ENCODE peak calls at places on chromosomes 5 and 9, in four cellular contexts. One of them, this sample, is unnamed.
A peak's percentile ranks its signal among the peaks of the same experiment; 100 is the strongest.

GRCh38 chr5:23507278-23507685 is at the start of gene PRDM9:
- DNase-seq in HCT116: no peak
- DNase-seq in K562: peak; percentile 16
- DNase-seq in transverse colon: peak; percentile 10
- DNase-seq in this sample: peak; percentile 80

GRCh38 chr9:911003-911402 is 65.5 kb upstream of the DMRT3 start:
- DNase-seq in HCT116: no peak
- DNase-seq in K562: no peak
- DNase-seq in transverse colon: no peak
- DNase-seq in this sample: no peak

GRCh38 chr9:130530932-130531331 is 48.4 kb upstream of the FUBP3 start:
- DNase-seq in HCT116: no peak
- DNase-seq in K562: no peak
- DNase-seq in transverse colon: no peak
- DNase-seq in this sample: no peak

GRCh38 chr5:172364773-172365172 is 81.2 kb upstream of the UBTD2 start:
- DNase-seq in HCT116: no peak
- DNase-seq in K562: no peak
- DNase-seq in transverse colon: no peak
- DNase-seq in this sample: no peak

GRCh38 chr9:13033959-13034695 is 245.4 kb downstream of the MPDZ start:
- DNase-seq in HCT116: peak; percentile 51
- DNase-seq in K562: peak; percentile 45
- DNase-seq in transverse colon: peak; percentile 48
- DNase-seq in this sample: no peak

GRCh38 chr9:18297532-18297872 is 176.5 kb upstream of the ADAMTSL1 start:
- DNase-seq in HCT116: no peak
- DNase-seq in K562: no peak
- DNase-seq in transverse colon: no peak
- DNase-seq in this sample: no peak

GRCh38 chr5:102380174-102380573 is 84.1 kb upstream of the SLCO4C1 start:
- DNase-seq in HCT116: no peak
- DNase-seq in K562: no peak
- DNase-seq in transverse colon: no peak
- DNase-seq in this sample: no peak

GRCh38 chr5:13250450-13251291 is 693.8 kb downstream of the DNAH5 start:
- DNase-seq in HCT116: no peak
- DNase-seq in K562: peak; percentile 30
- DNase-seq in transverse colon: no peak
- DNase-seq in this sample: no peak

GRCh38 chr9:69412741-69413150 is 87.7 kb downstream of the ENTREP1 start:
- DNase-seq in HCT116: peak; percentile 51
- DNase-seq in K562: peak; percentile 39
- DNase-seq in transverse colon: peak; percentile 25
- DNase-seq in this sample: no peak

GRCh38 chr5:140632366-140633080 is 452 bp downstream of the CD14 start:
- DNase-seq in HCT116: no peak
- DNase-seq in K562: no peak
- DNase-seq in transverse colon: peak; percentile 63
- DNase-seq in this sample: peak; percentile 92

GRCh38 chr5:170606939-170607338 is 103.1 kb downstream of the KCNIP1 start:
- DNase-seq in HCT116: no peak
- DNase-seq in K562: no peak
- DNase-seq in transverse colon: no peak
- DNase-seq in this sample: no peak

GRCh38 chr5:73814234-73814846 is 188.3 kb downstream of the ARHGEF28 start:
- DNase-seq in HCT116: no peak
- DNase-seq in K562: no peak
- DNase-seq in transverse colon: peak; percentile 14
- DNase-seq in this sample: no peak

GRCh38 chr5:90477073-90477472 is 2.4 kb downstream of the POLR3G start:
- DNase-seq in HCT116: no peak
- DNase-seq in K562: no peak
- DNase-seq in transverse colon: no peak
- DNase-seq in this sample: no peak

GRCh38 chr9:13141629-13142028 is 137.9 kb downstream of the MPDZ start:
- DNase-seq in HCT116: no peak
- DNase-seq in K562: no peak
- DNase-seq in transverse colon: no peak
- DNase-seq in this sample: no peak

GRCh38 chr9:94443039-94443722 is 111.7 kb upstream of the PCAT7 start:
- DNase-seq in HCT116: no peak
- DNase-seq in K562: no peak
- DNase-seq in transverse colon: no peak
- DNase-seq in this sample: no peak

GRCh38 chr5:74630387-74631087 is 10.0 kb downstream of the ENC1 start:
- DNase-seq in HCT116: no peak
- DNase-seq in K562: no peak
- DNase-seq in transverse colon: no peak
- DNase-seq in this sample: no peak

GRCh38 chr5:173501922-173502321 is 114.5 kb downstream of the BOD1 start:
- DNase-seq in HCT116: no peak
- DNase-seq in K562: no peak
- DNase-seq in transverse colon: no peak
- DNase-seq in this sample: no peak

GRCh38 chr5:137320056-137321045 is 178.8 kb downstream of the SPOCK1 start:
- DNase-seq in HCT116: peak; percentile 21
- DNase-seq in K562: peak; percentile 43
- DNase-seq in transverse colon: no peak
- DNase-seq in this sample: no peak

GRCh38 chr5:72523960-72524582 is 16.9 kb upstream of the ZNF366 start:
- DNase-seq in HCT116: peak; percentile 67
- DNase-seq in K562: no peak
- DNase-seq in transverse colon: no peak
- DNase-seq in this sample: no peak

GRCh38 chr5:95870105-95870672 is 47.7 kb upstream of the GLRX start:
- DNase-seq in HCT116: no peak
- DNase-seq in K562: no peak
- DNase-seq in transverse colon: no peak
- DNase-seq in this sample: no peak

GRCh38 chr9:7760014-7760415 is 39.6 kb downstream of the DMAC1 start:
- DNase-seq in HCT116: no peak
- DNase-seq in K562: no peak
- DNase-seq in transverse colon: no peak
- DNase-seq in this sample: no peak

GRCh38 chr9:68817079-68817875 is 112.2 kb downstream of the PIP5K1B start:
- DNase-seq in HCT116: no peak
- DNase-seq in K562: no peak
- DNase-seq in transverse colon: no peak
- DNase-seq in this sample: no peak

GRCh38 chr5:69083412-69083811 is 10.4 kb upstream of the SLC30A5 start:
- DNase-seq in HCT116: peak; percentile 47
- DNase-seq in K562: peak; percentile 29
- DNase-seq in transverse colon: peak; percentile 66
- DNase-seq in this sample: no peak

GRCh38 chr9:75053869-75054268 is 25.8 kb upstream of the CARNMT1 start:
- DNase-seq in HCT116: no peak
- DNase-seq in K562: no peak
- DNase-seq in transverse colon: no peak
- DNase-seq in this sample: no peak

GRCh38 chr5:36948041-36948440 is 71.5 kb downstream of the NIPBL start:
- DNase-seq in HCT116: no peak
- DNase-seq in K562: no peak
- DNase-seq in transverse colon: no peak
- DNase-seq in this sample: no peak

GRCh38 chr9:120710110-120710981 is 3.9 kb downstream of the MEGF9 start:
- DNase-seq in HCT116: peak; percentile 52
- DNase-seq in K562: no peak
- DNase-seq in transverse colon: no peak
- DNase-seq in this sample: no peak

GRCh38 chr5:68229416-68229815 is 13.9 kb downstream of the PIK3R1 start:
- DNase-seq in HCT116: no peak
- DNase-seq in K562: no peak
- DNase-seq in transverse colon: no peak
- DNase-seq in this sample: no peak

GRCh38 chr9:124122813-124123462 is 111.4 kb downstream of the LHX2 start:
- DNase-seq in HCT116: no peak
- DNase-seq in K562: no peak
- DNase-seq in transverse colon: no peak
- DNase-seq in this sample: no peak

GRCh38 chr9:116877072-116877471 is 190.0 kb downstream of the TRIM32 start:
- DNase-seq in HCT116: no peak
- DNase-seq in K562: no peak
- DNase-seq in transverse colon: no peak
- DNase-seq in this sample: no peak

GRCh38 chr9:116870566-116870965 is 183.5 kb downstream of the TRIM32 start:
- DNase-seq in HCT116: peak; percentile 63
- DNase-seq in K562: no peak
- DNase-seq in transverse colon: no peak
- DNase-seq in this sample: no peak

GRCh38 chr9:116873937-116874900 is 187.1 kb downstream of the TRIM32 start:
- DNase-seq in HCT116: no peak
- DNase-seq in K562: no peak
- DNase-seq in transverse colon: no peak
- DNase-seq in this sample: no peak

GRCh38 chr9:116875576-116875975 is 188.5 kb downstream of the TRIM32 start:
- DNase-seq in HCT116: no peak
- DNase-seq in K562: no peak
- DNase-seq in transverse colon: no peak
- DNase-seq in this sample: no peak

DNA sequence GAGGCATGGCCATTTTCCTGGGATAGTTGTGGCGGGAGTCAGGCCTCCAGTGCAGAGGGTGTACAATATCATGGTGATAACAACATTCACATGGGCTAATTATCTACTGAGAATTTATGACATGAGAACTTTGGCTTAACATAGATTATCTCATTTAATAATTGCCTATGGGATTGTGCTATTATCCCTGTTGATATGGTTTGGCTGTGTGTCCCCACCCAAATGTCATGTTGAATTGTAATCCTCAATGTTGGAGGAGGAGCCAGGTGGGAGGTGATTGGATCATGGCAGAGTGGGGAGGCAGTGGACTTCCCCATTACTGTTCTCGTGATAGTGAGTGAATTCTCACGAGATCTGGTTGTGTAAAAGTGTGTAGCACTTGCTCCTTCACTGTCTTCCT is 186.3 kb downstream of the TRIM32 start:
- DNase-seq in HCT116: no peak
- DNase-seq in K562: no peak
- DNase-seq in transverse colon: no peak
- DNase-seq in this sample: no peak
- H3K4me3 ChIP-seq in HCT116: no peak overlapping the region
- H3K4me3 ChIP-seq in K562: no peak overlapping the region
- H3K4me3 ChIP-seq in transverse colon: no peak overlapping the region
- H3K4me3 ChIP-seq in this sample: no peak overlapping the region

GRCh38 chr9:134045841-134046544 is 20.7 kb downstream of the BRD3OS start:
- DNase-seq in HCT116: no peak
- DNase-seq in K562: no peak
- DNase-seq in transverse colon: no peak
- DNase-seq in this sample: no peak
- TF ChIP-seq POLR2A in HCT116: no peak
- TF ChIP-seq POLR2A in K562: no peak
- TF ChIP-seq POLR2A in transverse colon: no peak
- TF ChIP-seq POLR2A in this sample: no peak

GRCh38 chr9:108580021-108580439 is 275.8 kb downstream of the ACTL7B start:
- DNase-seq in HCT116: peak; percentile 95
- DNase-seq in K562: no peak
- DNase-seq in transverse colon: peak; percentile 27
- DNase-seq in this sample: no peak
- TF ChIP-seq POLR2AphosphoS5 in HCT116: peak; percentile 63
- TF ChIP-seq POLR2AphosphoS5 in K562: no peak
- TF ChIP-seq POLR2AphosphoS5 in transverse colon: no peak
- TF ChIP-seq POLR2AphosphoS5 in this sample: no peak

DNA sequence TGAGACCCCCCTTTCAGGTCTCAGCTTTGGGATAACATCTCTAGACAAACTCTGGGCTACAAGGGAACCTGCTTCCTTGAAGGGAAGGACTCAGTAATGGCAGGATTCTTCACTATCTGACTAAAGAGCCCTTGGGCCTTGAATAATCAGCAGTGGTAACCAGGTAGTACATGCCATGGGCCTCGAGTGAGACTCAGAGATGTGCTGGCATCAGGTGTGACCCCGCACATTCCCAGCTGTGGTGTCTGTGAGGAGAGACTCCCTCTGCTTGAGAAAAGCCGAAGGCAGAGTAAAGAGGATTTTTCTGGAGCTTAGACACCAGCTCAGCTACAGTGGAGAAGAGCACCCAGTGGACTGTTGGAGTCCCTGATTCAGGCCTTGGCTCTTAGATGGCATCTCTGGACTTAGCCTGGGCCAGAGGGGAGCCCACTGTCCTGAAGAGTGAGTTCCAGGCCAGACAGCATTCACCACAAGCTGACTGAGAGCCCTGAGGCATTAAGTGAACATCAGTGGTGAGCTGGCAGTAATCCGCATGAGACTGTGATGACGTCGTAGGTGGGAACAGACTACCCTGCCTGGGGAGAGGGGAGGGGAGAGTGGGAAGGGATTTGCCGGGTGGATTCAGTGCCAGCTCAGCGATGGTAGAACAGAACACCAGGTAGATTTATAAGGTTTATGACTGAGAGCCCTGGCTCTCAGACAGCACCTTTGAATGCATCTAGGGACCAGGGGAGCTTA is 5.3 kb upstream of the ZNF782 start:
- DNase-seq in HCT116: no peak
- DNase-seq in K562: no peak
- DNase-seq in transverse colon: no peak
- DNase-seq in this sample: no peak
- H3K4me3 ChIP-seq in HCT116: no peak overlapping the region
- H3K4me3 ChIP-seq in K562: no peak overlapping the region
- H3K4me3 ChIP-seq in transverse colon: no peak overlapping the region
- H3K4me3 ChIP-seq in this sample: no peak overlapping the region

DNA sequence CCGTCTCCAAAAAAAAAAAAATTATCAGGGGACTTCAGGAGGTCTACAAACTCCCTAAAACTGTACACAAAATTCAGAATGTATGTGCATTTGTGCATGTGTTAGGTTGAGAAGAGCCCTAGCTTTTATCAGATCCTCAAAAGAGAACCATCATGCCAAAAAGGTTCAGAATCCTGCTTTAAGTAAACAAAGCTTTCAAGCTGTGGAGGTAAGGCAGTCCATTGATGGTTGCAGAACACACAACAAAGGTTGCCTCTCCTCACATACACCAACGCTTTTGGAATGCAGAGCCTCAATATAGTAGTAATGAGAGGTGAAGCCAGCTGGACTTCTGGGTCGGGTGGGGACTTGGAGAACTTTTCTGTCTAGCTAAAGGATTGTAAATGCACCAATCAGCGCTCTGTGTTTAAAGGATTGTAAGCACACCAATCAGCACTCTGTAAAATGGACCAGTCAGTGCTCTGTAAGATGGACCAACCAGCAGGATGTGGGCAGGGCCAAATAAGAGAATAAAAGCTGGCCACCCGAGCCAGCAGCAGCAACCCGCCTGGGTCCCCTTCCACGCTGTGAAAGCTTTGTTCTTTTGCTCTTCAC is 57.9 kb upstream of the RNF38 start:
- DNase-seq in HCT116: no peak
- DNase-seq in K562: no peak
- DNase-seq in transverse colon: no peak
- DNase-seq in this sample: no peak
- TF ChIP-seq POLR2A in HCT116: no peak
- TF ChIP-seq POLR2A in K562: no peak
- TF ChIP-seq POLR2A in transverse colon: no peak
- TF ChIP-seq POLR2A in this sample: no peak